ENCODE peak calls at places on chromosomes 4 and X, in nine cellular contexts. W is aorta; Z is mesenteric fat pad; V is OCI-LY7; Q is effector CD4-positive, alpha-beta T cell; O is neural progenitor cell; S is endothelial cell; D is stimulated activated CD8-positive, alpha-beta memory T cell treated with anti-CD3 and anti-CD28 coated beads, Interleukin-15, amount 100 ng/mL, for 4 hours; E is neuronal stem cell. B is an unnamed sample.

GRCh38 chr4:24912252-24913098 is at the start of gene CCDC149:
- DNase-seq in O (peak), E (peak), W (peak), V (no peak), Z (no peak), Q (no peak), S (peak), D (no peak), B (no peak)

GRCh38 chr4:106530816-106531215 is 162.2 kb upstream of the GIMD1 start:
- DNase-seq in S (no peak), V (no peak), Q (no peak), Z (no peak), D (no peak), O (no peak), W (no peak), E (no peak), B (no peak)

GRCh38 chrX:154351183-154352011 is 23.0 kb downstream of the FLNA start:
- DNase-seq in Q (no peak), Z (no peak), W (no peak), S (no peak), D (no peak), E (no peak), V (no peak), O (no peak), B (no peak)

GRCh38 chr4:41203841-41204240 is 10.5 kb downstream of the APBB2 start:
- DNase-seq in O (no peak), W (no peak), E (no peak), S (no peak), Z (no peak), D (no peak), V (no peak), Q (no peak), B (no peak)

GRCh38 chr4:7844247-7844991 is 95.2 kb downstream of the AFAP1 start:
- DNase-seq in D (peak), E (peak), S (peak), O (peak), Q (peak), W (peak), V (peak), Z (no peak), B (peak)

GRCh38 chr4:2761035-2761923 is 5.1 kb upstream of the TNIP2 start:
- DNase-seq in E (no peak), Z (no peak), V (no peak), O (no peak), W (peak), D (no peak), S (no peak), Q (no peak), B (no peak)

GRCh38 chr4:71941001-71941400 is 90.8 kb upstream of the NPFFR2 start:
- DNase-seq in S (peak), E (no peak), D (no peak), Q (no peak), O (peak), W (no peak), V (peak), Z (no peak), B (peak)

GRCh38 chr4:24867766-24868296 is 45.0 kb downstream of the CCDC149 start:
- DNase-seq in Q (no peak), E (no peak), D (no peak), O (no peak), V (no peak), Z (no peak), S (no peak), W (no peak), B (peak)

GRCh38 chr4:10951306-10951705 is 266.7 kb upstream of the CLNK start:
- DNase-seq in V (no peak), O (no peak), S (no peak), D (no peak), Z (no peak), W (no peak), E (no peak), Q (no peak), B (no peak)

GRCh38 chrX:71871367-71871766 is 39.3 kb upstream of the NHSL2 start:
- DNase-seq in E (no peak), V (no peak), O (no peak), W (no peak), Q (no peak), Z (no peak), D (no peak), S (no peak), B (no peak)

GRCh38 chr4:9812530-9813340 is 31.3 kb downstream of the DRD5 start:
- DNase-seq in E (no peak), O (no peak), W (no peak), V (no peak), Z (no peak), D (no peak), S (no peak), Q (no peak), B (no peak)

GRCh38 chr4:44434247-44434646 is 14.4 kb downstream of the KCTD8 start:
- DNase-seq in D (no peak), Q (no peak), O (no peak), W (no peak), E (no peak), Z (no peak), S (no peak), V (no peak), B (no peak)

GRCh38 chr4:104491396-104491821 is 3.3 kb downstream of the CXXC4 start:
- DNase-seq in Z (no peak), Q (peak), E (peak), D (peak), O (peak), V (no peak), W (peak), S (peak), B (no peak)

GRCh38 chr4:178976861-178977260 is 1534.6 kb upstream of the AGA start:
- DNase-seq in V (no peak), W (no peak), S (no peak), Z (no peak), E (no peak), O (no peak), D (no peak), Q (no peak), B (no peak)

GRCh38 chrX:108132034-108132433 is 40.5 kb downstream of the ATG4A start:
- DNase-seq in E (no peak), S (no peak), W (no peak), O (no peak), Z (no peak), D (no peak), V (no peak), Q (no peak), B (no peak)

GRCh38 chrX:40307871-40308270 is 210.1 kb upstream of the BCOR start:
- DNase-seq in W (no peak), Z (peak), O (no peak), V (no peak), D (no peak), E (no peak), S (no peak), Q (no peak), B (no peak)

GRCh38 chr4:14920759-14921313 is 81.4 kb upstream of the CPEB2 start:
- DNase-seq in Q (no peak), Z (no peak), W (no peak), E (no peak), D (no peak), S (no peak), O (peak), V (no peak), B (no peak)

GRCh38 chrX:80431502-80431832 is 11.2 kb downstream of the TENT5D start:
- DNase-seq in Q (no peak), E (no peak), D (no peak), S (no peak), Z (no peak), O (no peak), V (no peak), W (no peak), B (no peak)

GRCh38 chrX:8845060-8845459 is 43.9 kb upstream of the FAM9A start:
- DNase-seq in Q (no peak), W (no peak), V (no peak), O (no peak), E (no peak), Z (no peak), D (no peak), S (no peak), B (no peak)

GRCh38 chr4:22030321-22030720 is 81.7 kb upstream of the KCNIP4 start:
- DNase-seq in V (no peak), Q (no peak), O (peak), W (no peak), Z (no peak), E (no peak), S (no peak), D (no peak), B (no peak)